ENCODE peak calls at places on chromosomes 5 and 9, in five cellular contexts. O is neural progenitor cell, C is GM10248, P is astrocyte, B is HFF-Myc. F is an unnamed sample.

GRCh38 chr9:134293576-134294227 is 32.6 kb upstream of the RXRA start:
- DNase-seq in P (no peak), C (no peak), O (no peak), B (no peak), F (no peak)

GRCh38 chr9:5760338-5760737 is 72.6 kb downstream of the ERMP1 start:
- DNase-seq in P (no peak), C (no peak), B (no peak), O (no peak), F (no peak)

GRCh38 chr5:33806736-33807442 is 84.9 kb downstream of the ADAMTS12 start:
- DNase-seq in C (no peak), B (no peak), P (peak; percentile 81), O (no peak), F (no peak)

GRCh38 chr9:34139477-34140146 is 13.1 kb upstream of the DCAF12 start:
- DNase-seq in B (peak; percentile 36), P (peak; percentile 88), C (no peak), O (no peak), F (no peak)

GRCh38 chr5:142737169-142737568 is 33.0 kb upstream of the ARHGAP26 start:
- DNase-seq in P (no peak), B (no peak), C (no peak), O (no peak), F (no peak)

GRCh38 chr5:160420331-160420610 is 1.4 kb upstream of the PTTG1 start:
- DNase-seq in P (no peak), C (no peak), O (no peak), B (no peak), F (no peak)

GRCh38 chr9:2257530-2257929 is 242.4 kb downstream of the SMARCA2 start:
- DNase-seq in C (no peak), O (no peak), P (no peak), B (no peak), F (no peak)

GRCh38 chr9:137050570-137050969 is 3.3 kb downstream of the ENTPD2 start:
- DNase-seq in B (no peak), O (no peak), C (no peak), P (no peak), F (no peak)

GRCh38 chr9:4706971-4707622 is 27.7 kb downstream of the CDC37L1 start:
- DNase-seq in B (no peak), O (no peak), C (no peak), P (no peak), F (no peak)

GRCh38 chr5:150144211-150144801 is 11.3 kb downstream of the PDGFRB start:
- DNase-seq in B (no peak), P (peak; percentile 76), C (no peak), O (no peak), F (no peak)

GRCh38 chr5:78888580-78889187 is 96.4 kb downstream of the ARSB start:
- DNase-seq in P (no peak), O (no peak), C (no peak), B (no peak), F (no peak)

GRCh38 chr9:38066167-38066906 is 2.7 kb downstream of the SHB start:
- DNase-seq in B (no peak), P (no peak), O (peak; percentile 48), C (no peak), F (no peak)
- TF ChIP-seq CTCF in B (no peak), P (no peak), O (peak; percentile 29), C (no peak), F (no peak)

GRCh38 chr5:141412853-141413539 is at the start of gene PCDHGA10:
- DNase-seq in B (no peak), P (peak; percentile 47), C (peak; percentile 73), O (peak; percentile 57), F (peak; percentile 37)
- TF ChIP-seq CTCF in B (peak; percentile 62), P (peak; percentile 71), C (peak; percentile 77), O (peak; percentile 41), F (peak; percentile 76)

GRCh38 chr5:38483788-38484398 is 72.6 kb downstream of the LIFR start:
- DNase-seq in C (no peak), B (no peak), P (no peak), O (no peak), F (no peak)
- TF ChIP-seq CTCF in C (no peak), B (peak; percentile 21), P (no peak), O (peak; percentile 19), F (no peak)

GRCh38 chr9:19473605-19474004 is 64.8 kb downstream of the ACER2 start:
- DNase-seq in B (no peak), P (no peak), O (no peak), C (no peak), F (no peak)
- TF ChIP-seq CTCF in B (no peak), P (no peak), O (no peak), C (no peak), F (no peak)